ENCODE peak calls at places on chromosomes 1 and 21, in nine cellular contexts. I is brain microvascular endothelial cell; O is dermis microvascular lymphatic vessel endothelial cell; A is GM19239; C is K562; W is fibroblast of pulmonary artery; U is endothelial cell; G is HS-5; E is CD4-positive, alpha-beta T cell. Z is an unnamed sample.

GRCh38 chr1:10415211-10415930 is 14.9 kb upstream of the CENPS start:
- DNase-seq in A (no peak), U (peak), O (no peak), E (no peak), G (no peak), W (peak), C (peak), I (peak), Z (no peak)

GRCh38 chr1:44817771-44818495 is 9.6 kb downstream of the BTBD19 start:
- DNase-seq in W (no peak), O (no peak), U (no peak), G (no peak), I (no peak), E (no peak), C (no peak), A (no peak), Z (no peak)

GRCh38 chr1:20216574-20216973 is 30.3 kb upstream of the PLA2G2C start:
- DNase-seq in O (peak), C (peak), A (peak), I (peak), E (no peak), U (no peak), G (no peak), W (peak), Z (no peak)

GRCh38 chr1:76494807-76495206 is 372.5 kb upstream of the ST6GALNAC5 start:
- DNase-seq in E (no peak), U (no peak), A (no peak), I (peak), C (no peak), O (no peak), W (peak), G (no peak), Z (no peak)

GRCh38 chr21:41817228-41817627 is 50.4 kb upstream of the RIPK4 start:
- DNase-seq in O (peak), U (peak), E (no peak), G (peak), C (peak), I (peak), W (peak), A (peak), Z (no peak)

GRCh38 chr1:32988665-32989064 is 24.1 kb upstream of the RNF19B start:
- DNase-seq in A (no peak), E (no peak), G (no peak), W (peak), C (no peak), U (no peak), O (no peak), I (peak), Z (no peak)

GRCh38 chr1:211511947-211512346 is 20.0 kb upstream of the RD3 start:
- DNase-seq in O (no peak), I (peak), A (no peak), W (peak), U (no peak), E (no peak), G (no peak), C (no peak), Z (no peak)

GRCh38 chr1:167209044-167209443 is 11.6 kb upstream of the POU2F1 start:
- DNase-seq in E (no peak), A (no peak), C (no peak), G (no peak), O (no peak), I (no peak), U (no peak), W (no peak), Z (no peak)

GRCh38 chr1:212283741-212284140 is 1.5 kb upstream of the PPP2R5A start:
- DNase-seq in G (no peak), A (no peak), U (no peak), W (no peak), O (no peak), E (no peak), C (no peak), I (no peak), Z (no peak)

GRCh38 chr21:16179732-16180131 is 449.9 kb downstream of the USP25 start:
- DNase-seq in G (no peak), W (no peak), E (no peak), C (no peak), A (no peak), O (no peak), U (no peak), I (peak), Z (no peak)

GRCh38 chr1:24849653-24850295 is 80.3 kb downstream of the RUNX3 start:
- DNase-seq in W (peak), A (no peak), I (no peak), G (no peak), O (no peak), U (peak), E (no peak), C (no peak), Z (no peak)

GRCh38 chr1:177210071-177210470 is 39.3 kb downstream of the BRINP2 start:
- DNase-seq in G (no peak), C (no peak), O (no peak), E (no peak), U (no peak), I (no peak), A (no peak), W (no peak), Z (no peak)

GRCh38 chr1:20717452-20718342 is at the start of gene KIF17:
- DNase-seq in O (no peak), W (peak), C (peak), I (peak), U (peak), A (peak), E (peak), G (no peak), Z (peak)

GRCh38 chr1:94634977-94635416 is 93.4 kb upstream of the F3 start:
- DNase-seq in C (peak), G (no peak), A (no peak), U (no peak), O (no peak), I (no peak), E (no peak), W (peak), Z (no peak)

GRCh38 chr1:53582211-53583020 is 123.2 kb downstream of the DMRTB1 start:
- DNase-seq in W (no peak), U (no peak), G (no peak), A (no peak), O (no peak), I (no peak), C (peak), E (peak), Z (peak)

GRCh38 chr21:17732306-17732705 is 86.8 kb downstream of the C21orf91 start:
- DNase-seq in I (peak), G (no peak), W (peak), U (no peak), O (peak), A (no peak), E (no peak), C (no peak), Z (no peak)

GRCh38 chr1:201279313-201279712 is 4.0 kb upstream of the PKP1 start:
- DNase-seq in E (no peak), I (no peak), G (no peak), A (no peak), C (no peak), U (no peak), O (no peak), W (peak), Z (no peak)

GRCh38 chr1:5903031-5903430 is 89.2 kb downstream of the NPHP4 start:
- DNase-seq in O (no peak), E (no peak), G (no peak), W (no peak), I (no peak), C (no peak), A (no peak), U (no peak), Z (no peak)

GRCh38 chr1:84632975-84633427 is 57.3 kb downstream of the SSX2IP start:
- DNase-seq in C (no peak), U (no peak), W (peak), O (no peak), A (no peak), I (peak), G (peak), E (no peak), Z (no peak)

GRCh38 chr1:11391891-11392290 is 87.1 kb upstream of the DISP3 start:
- DNase-seq in U (no peak), O (no peak), I (no peak), G (no peak), C (no peak), A (no peak), W (no peak), E (no peak), Z (no peak)

GRCh38 chr1:23614128-23614660 is 54.9 kb upstream of the ID3 start:
- DNase-seq in U (no peak), E (no peak), I (no peak), G (no peak), O (no peak), A (no peak), C (peak), W (no peak), Z (no peak)

GRCh38 chr1:93256433-93256832 is 75.9 kb downstream of the CCDC18 start:
- DNase-seq in C (no peak), U (no peak), A (no peak), I (no peak), W (no peak), E (no peak), O (no peak), G (no peak), Z (no peak)

GRCh38 chr1:25099343-25099951 is 132.9 kb downstream of the SYF2 start:
- DNase-seq in G (no peak), A (no peak), E (no peak), O (no peak), C (no peak), U (no peak), I (no peak), W (no peak), Z (peak)

GRCh38 chr1:219465247-219466093 is 147.4 kb downstream of the ZC3H11B start:
- DNase-seq in C (no peak), U (no peak), G (no peak), A (no peak), O (no peak), I (no peak), E (no peak), W (peak), Z (no peak)

GRCh38 chr1:228342627-228343210 is 63.9 kb downstream of the TRIM11 start:
- DNase-seq in G (no peak), U (no peak), C (no peak), W (no peak), I (no peak), O (no peak), A (no peak), E (peak), Z (no peak)

GRCh38 chr1:203127672-203128611 is at the start of gene ADORA1:
- DNase-seq in W (peak), G (no peak), O (no peak), E (peak), A (no peak), I (peak), U (peak), C (no peak), Z (peak)

GRCh38 chr1:35560256-35561225 is 2.9 kb downstream of the NCDN start:
- DNase-seq in E (no peak), O (no peak), W (no peak), U (no peak), A (no peak), G (no peak), C (no peak), I (no peak), Z (no peak)

GRCh38 chr1:59499956-59500569 is 203.2 kb downstream of the FGGY start:
- DNase-seq in A (no peak), O (peak), E (no peak), W (no peak), G (no peak), U (no peak), I (no peak), C (no peak), Z (no peak)